ENCODE peak calls at places on chromosomes 3 and 15, in eight cellular contexts. One of them, this sample, is unnamed.

GRCh38 chr3:150890320-150890719 is 14.9 kb downstream of the MINDY4B start:
- DNase-seq in HS-27A: no peak
- DNase-seq in head of caudate nucleus: no peak
- DNase-seq in stimulated activated CD4-positive, alpha-beta T cell treated with anti-CD3 and anti-CD28 coated beads, Interleukin-1b, Interleukin-23, amount 100 ng/mL, for 48 hours: no peak
- DNase-seq in fibroblast of lung: no peak
- DNase-seq in GDM1: no peak
- DNase-seq in iPS-NIHi11: no peak
- DNase-seq in tibial artery: no peak
- DNase-seq in this sample: no peak

GRCh38 chr3:27391796-27392195 is 22.6 kb upstream of the NEK10 start:
- DNase-seq in iPS-NIHi11: no peak
- DNase-seq in HS-27A: no peak
- DNase-seq in GDM1: no peak
- DNase-seq in head of caudate nucleus: no peak
- DNase-seq in tibial artery: no peak
- DNase-seq in stimulated activated CD4-positive, alpha-beta T cell treated with anti-CD3 and anti-CD28 coated beads, Interleukin-1b, Interleukin-23, amount 100 ng/mL, for 48 hours: no peak
- DNase-seq in fibroblast of lung: peak
- DNase-seq in this sample: no peak

GRCh38 chr3:42300778-42301177 is 34.8 kb upstream of the CCK start:
- DNase-seq in HS-27A: no peak
- DNase-seq in GDM1: no peak
- DNase-seq in head of caudate nucleus: no peak
- DNase-seq in fibroblast of lung: no peak
- DNase-seq in iPS-NIHi11: no peak
- DNase-seq in tibial artery: no peak
- DNase-seq in stimulated activated CD4-positive, alpha-beta T cell treated with anti-CD3 and anti-CD28 coated beads, Interleukin-1b, Interleukin-23, amount 100 ng/mL, for 48 hours: no peak
- DNase-seq in this sample: no peak

GRCh38 chr3:192858849-192859585 is 58.6 kb downstream of the MB21D2 start:
- DNase-seq in head of caudate nucleus: peak
- DNase-seq in iPS-NIHi11: no peak
- DNase-seq in tibial artery: no peak
- DNase-seq in GDM1: no peak
- DNase-seq in stimulated activated CD4-positive, alpha-beta T cell treated with anti-CD3 and anti-CD28 coated beads, Interleukin-1b, Interleukin-23, amount 100 ng/mL, for 48 hours: no peak
- DNase-seq in HS-27A: no peak
- DNase-seq in fibroblast of lung: no peak
- DNase-seq in this sample: no peak

GRCh38 chr15:52680041-52680391 is 828 bp upstream of the ATOSA start:
- DNase-seq in stimulated activated CD4-positive, alpha-beta T cell treated with anti-CD3 and anti-CD28 coated beads, Interleukin-1b, Interleukin-23, amount 100 ng/mL, for 48 hours: no peak
- DNase-seq in fibroblast of lung: peak
- DNase-seq in iPS-NIHi11: no peak
- DNase-seq in head of caudate nucleus: no peak
- DNase-seq in GDM1: no peak
- DNase-seq in HS-27A: no peak
- DNase-seq in tibial artery: no peak
- DNase-seq in this sample: no peak

GRCh38 chr3:32138545-32139104 is 32.2 kb downstream of the GPD1L start:
- DNase-seq in tibial artery: no peak
- DNase-seq in fibroblast of lung: peak
- DNase-seq in GDM1: peak
- DNase-seq in iPS-NIHi11: no peak
- DNase-seq in head of caudate nucleus: no peak
- DNase-seq in HS-27A: no peak
- DNase-seq in stimulated activated CD4-positive, alpha-beta T cell treated with anti-CD3 and anti-CD28 coated beads, Interleukin-1b, Interleukin-23, amount 100 ng/mL, for 48 hours: no peak
- DNase-seq in this sample: peak

GRCh38 chr15:85091990-85092389 is 110.3 kb downstream of the PDE8A start:
- DNase-seq in HS-27A: no peak
- DNase-seq in tibial artery: no peak
- DNase-seq in GDM1: no peak
- DNase-seq in fibroblast of lung: no peak
- DNase-seq in stimulated activated CD4-positive, alpha-beta T cell treated with anti-CD3 and anti-CD28 coated beads, Interleukin-1b, Interleukin-23, amount 100 ng/mL, for 48 hours: no peak
- DNase-seq in iPS-NIHi11: no peak
- DNase-seq in head of caudate nucleus: peak
- DNase-seq in this sample: no peak

GRCh38 chr15:44729394-44729913 is 6.9 kb upstream of the TRIM69 start:
- DNase-seq in head of caudate nucleus: peak
- DNase-seq in stimulated activated CD4-positive, alpha-beta T cell treated with anti-CD3 and anti-CD28 coated beads, Interleukin-1b, Interleukin-23, amount 100 ng/mL, for 48 hours: no peak
- DNase-seq in iPS-NIHi11: peak
- DNase-seq in tibial artery: no peak
- DNase-seq in HS-27A: no peak
- DNase-seq in GDM1: no peak
- DNase-seq in fibroblast of lung: no peak
- DNase-seq in this sample: no peak

GRCh38 chr15:91102546-91103330 is 2.7 kb downstream of the SV2B start:
- DNase-seq in tibial artery: no peak
- DNase-seq in iPS-NIHi11: no peak
- DNase-seq in fibroblast of lung: no peak
- DNase-seq in head of caudate nucleus: no peak
- DNase-seq in stimulated activated CD4-positive, alpha-beta T cell treated with anti-CD3 and anti-CD28 coated beads, Interleukin-1b, Interleukin-23, amount 100 ng/mL, for 48 hours: no peak
- DNase-seq in HS-27A: no peak
- DNase-seq in GDM1: no peak
- DNase-seq in this sample: no peak

GRCh38 chr3:23888617-23889228 is 28.1 kb downstream of the NKIRAS1 start:
- DNase-seq in iPS-NIHi11: no peak
- DNase-seq in stimulated activated CD4-positive, alpha-beta T cell treated with anti-CD3 and anti-CD28 coated beads, Interleukin-1b, Interleukin-23, amount 100 ng/mL, for 48 hours: no peak
- DNase-seq in fibroblast of lung: peak
- DNase-seq in HS-27A: peak
- DNase-seq in head of caudate nucleus: no peak
- DNase-seq in GDM1: no peak
- DNase-seq in tibial artery: no peak
- DNase-seq in this sample: no peak

GRCh38 chr15:79849789-79850188 is 47.0 kb downstream of the MTHFS start:
- DNase-seq in stimulated activated CD4-positive, alpha-beta T cell treated with anti-CD3 and anti-CD28 coated beads, Interleukin-1b, Interleukin-23, amount 100 ng/mL, for 48 hours: peak
- DNase-seq in GDM1: no peak
- DNase-seq in fibroblast of lung: peak
- DNase-seq in tibial artery: no peak
- DNase-seq in head of caudate nucleus: peak
- DNase-seq in HS-27A: no peak
- DNase-seq in iPS-NIHi11: peak
- DNase-seq in this sample: no peak

GRCh38 chr3:192273611-192274010 is 453.7 kb downstream of the FGF12 start:
- DNase-seq in tibial artery: no peak
- DNase-seq in HS-27A: no peak
- DNase-seq in stimulated activated CD4-positive, alpha-beta T cell treated with anti-CD3 and anti-CD28 coated beads, Interleukin-1b, Interleukin-23, amount 100 ng/mL, for 48 hours: no peak
- DNase-seq in fibroblast of lung: no peak
- DNase-seq in head of caudate nucleus: no peak
- DNase-seq in GDM1: no peak
- DNase-seq in iPS-NIHi11: peak
- DNase-seq in this sample: no peak

GRCh38 chr3:179732661-179733348 is 80.0 kb downstream of the USP13 start:
- DNase-seq in fibroblast of lung: no peak
- DNase-seq in tibial artery: no peak
- DNase-seq in stimulated activated CD4-positive, alpha-beta T cell treated with anti-CD3 and anti-CD28 coated beads, Interleukin-1b, Interleukin-23, amount 100 ng/mL, for 48 hours: no peak
- DNase-seq in head of caudate nucleus: peak
- DNase-seq in HS-27A: no peak
- DNase-seq in iPS-NIHi11: no peak
- DNase-seq in GDM1: no peak
- DNase-seq in this sample: no peak